ENCODE peak calls at places on chromosomes 1 and 21, in five cellular contexts. X is GM12878, B is IMR-90, E is K562, D is SK-N-SH. O is an unnamed sample.

GRCh38 chr1:222926566-222926965 is 111.7 kb downstream of the DISP1 start:
- DNase-seq in B (peak; percentile 89), E (no peak), X (no peak), D (no peak), O (no peak)

GRCh38 chr21:45000637-45001133 is 60.9 kb downstream of the SLX9 start:
- DNase-seq in X (no peak), B (no peak), E (no peak), D (no peak), O (no peak)

GRCh38 chr1:172269644-172270043 is 150.8 kb upstream of the C1orf105 start:
- DNase-seq in X (no peak), B (peak; percentile 66), E (no peak), D (no peak), O (no peak)

GRCh38 chr1:22174446-22174845 is 31.5 kb upstream of the WNT4 start:
- DNase-seq in X (no peak), B (no peak), D (no peak), E (peak; percentile 62), O (peak; percentile 10)

GRCh38 chr1:154730251-154730650 is 122.3 kb upstream of the ADAR start:
- DNase-seq in B (peak; percentile 38), X (no peak), E (no peak), D (no peak), O (peak; percentile 75)

GRCh38 chr1:241411056-241411775 is 54.2 kb upstream of the RGS7 start:
- DNase-seq in B (peak; percentile 52), D (no peak), E (no peak), X (no peak), O (no peak)

GRCh38 chr1:58785424-58786058 is 1.7 kb upstream of the JUN start:
- DNase-seq in X (peak; percentile 43), D (no peak), E (no peak), B (peak; percentile 39), O (peak; percentile 24)

GRCh38 chr1:185499986-185500626 is 183.1 kb upstream of the IVNS1ABP start:
- DNase-seq in X (no peak), B (peak; percentile 96), E (no peak), D (no peak), O (no peak)

GRCh38 chr1:232943679-232944252 is 6.6 kb upstream of the NTPCR start:
- DNase-seq in E (no peak), B (no peak), X (no peak), D (no peak), O (no peak)

GRCh38 chr1:166133276-166133841 is 33.4 kb downstream of the FAM78B start:
- DNase-seq in D (no peak), B (no peak), X (no peak), E (peak; percentile 65), O (no peak)

GRCh38 chr1:23472351-23473036 is 11.5 kb downstream of the ASAP3 start:
- DNase-seq in X (no peak), B (no peak), D (no peak), E (no peak), O (no peak)
- H3K4me1 ChIP-seq in X (no peaks in the 10 kb centered on the region), B (peaks cover 18% of the 10 kb centered on the region), D (peaks cover 6% of the 10 kb centered on the region), E (peaks cover 18% of the 10 kb centered on the region), O (peaks cover 8% of the 10 kb centered on the region)

DNA sequence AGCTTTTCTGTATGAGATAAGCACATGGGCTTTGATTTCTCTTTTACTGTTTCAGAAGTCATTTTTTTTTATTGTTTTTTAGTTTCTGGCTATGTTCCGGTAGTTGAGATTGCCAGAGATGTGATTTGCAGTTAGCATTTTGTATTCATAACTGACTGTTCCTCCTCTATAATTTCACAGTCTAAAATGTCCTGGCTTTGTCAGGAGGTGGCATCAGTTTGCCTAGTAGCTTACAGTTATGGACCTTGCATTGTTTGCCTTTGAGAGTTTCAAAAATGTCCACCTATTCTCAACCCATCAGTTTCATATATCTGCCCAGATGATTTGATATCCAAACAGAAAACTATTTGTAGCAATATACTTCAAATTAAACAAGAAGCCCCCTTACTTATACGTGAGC is 39.5 kb upstream of the ST6GALNAC3 start:
- DNase-seq in D (peak; percentile 19), B (peak; percentile 4), E (no peak), X (no peak), O (peak; percentile 5)
- TF ChIP-seq RFX5 in D (no peak), B (no peak), E (no peak), X (no peak), O (no peak)

DNA sequence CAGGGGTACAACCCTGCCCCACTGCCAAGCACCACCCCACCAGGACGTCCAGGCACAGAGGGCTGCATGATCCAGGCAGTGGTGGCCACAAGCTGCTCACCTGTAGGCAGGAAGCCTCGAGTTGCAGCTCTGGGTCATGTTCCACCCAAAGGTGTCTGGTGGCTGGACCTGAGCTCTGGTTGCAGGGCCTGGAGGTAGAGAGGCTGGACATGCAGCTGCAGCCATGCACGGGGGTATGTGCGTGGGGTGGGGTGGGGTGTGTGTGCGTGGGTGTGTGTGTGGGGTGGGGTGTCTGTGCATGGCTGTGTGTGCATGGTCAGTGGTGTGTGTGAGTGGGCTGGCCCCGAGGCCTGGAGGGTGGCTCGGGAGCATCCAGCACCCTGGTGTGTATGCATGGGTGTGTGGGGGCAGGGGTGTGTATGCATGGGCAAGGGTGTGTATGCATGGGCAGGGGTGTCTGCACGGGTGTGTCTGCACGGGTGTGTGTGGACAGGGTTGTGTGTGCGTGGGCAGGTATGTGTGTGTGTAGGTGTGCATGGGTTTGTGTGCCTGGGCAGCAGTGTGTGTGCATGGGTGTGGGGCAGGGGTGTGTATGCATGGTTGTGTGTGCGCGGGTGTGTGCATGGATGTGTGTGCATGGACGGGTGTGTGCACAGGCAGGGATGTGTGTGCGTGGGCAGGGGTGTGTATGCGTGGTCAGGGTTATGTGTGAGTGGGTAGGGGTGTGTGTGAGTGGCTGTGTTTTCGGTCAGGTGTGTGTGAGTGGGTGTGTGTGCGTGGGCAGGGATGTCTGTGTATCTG is 15.6 kb downstream of the ARHGEF16 start:
- DNase-seq in D (no peak), X (no peak), B (no peak), E (no peak), O (no peak)
- TF ChIP-seq RCOR1 in D (no peak), X (no peak), B (no peak), E (no peak), O (no peak)

DNA sequence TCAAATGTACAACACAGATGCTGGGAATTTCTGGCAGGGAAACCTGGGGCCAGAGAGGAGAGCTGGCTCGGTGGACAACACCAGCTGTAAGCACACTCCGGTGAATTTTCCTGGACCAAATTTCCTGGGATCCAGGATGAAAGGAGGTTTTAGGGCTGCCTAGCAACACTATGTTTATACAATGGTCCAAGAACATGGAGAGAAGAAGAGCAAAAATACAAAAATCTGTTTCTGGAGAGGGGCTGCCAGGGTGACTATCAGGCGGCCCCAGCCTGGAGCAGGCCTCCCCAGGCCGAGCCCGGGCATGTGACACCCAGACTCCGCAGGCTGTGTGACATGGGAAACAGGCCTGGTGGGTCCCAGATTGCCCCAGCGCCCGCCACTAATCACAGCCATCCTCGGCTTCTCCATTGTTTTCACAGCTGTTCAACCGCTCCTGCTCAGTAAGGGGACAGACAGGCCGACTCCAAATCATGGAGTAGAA is 336.0 kb upstream of the NFIA start:
- DNase-seq in B (no peak), D (peak; percentile 70), E (no peak), X (no peak), O (no peak)
- H3K4me1 ChIP-seq in B (no peaks in the 10 kb centered on the region), D (no peaks in the 10 kb centered on the region), E (no peaks in the 10 kb centered on the region), X (no peaks in the 10 kb centered on the region), O (no peaks in the 10 kb centered on the region)

DNA sequence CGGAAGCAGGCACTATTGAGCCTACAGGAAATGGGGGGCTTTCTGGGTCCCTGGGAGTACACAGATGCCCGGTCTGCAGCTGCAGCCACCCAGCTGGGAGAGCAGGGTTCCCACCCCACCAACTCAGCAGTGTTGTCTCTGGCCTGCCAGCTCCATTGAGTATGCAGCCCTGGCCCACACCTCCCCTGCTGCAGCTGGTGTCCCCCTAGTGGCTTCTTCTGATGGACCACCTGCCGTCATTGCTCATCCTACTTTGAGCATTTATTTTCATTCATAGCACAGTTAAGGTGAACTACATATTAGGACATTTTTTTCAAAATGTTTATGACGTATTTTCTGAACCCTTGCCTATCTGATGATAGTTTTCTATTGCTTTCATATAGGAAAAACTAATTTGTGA is 189.8 kb upstream of the LYPLAL1 start:
- DNase-seq in D (peak; percentile 33), E (no peak), B (no peak), X (no peak), O (peak; percentile 14)
- TF ChIP-seq RFX5 in D (no peak), E (no peak), B (no peak), X (no peak), O (no peak)